ENCODE peak calls at places on chromosomes 4 and X, in six cellular contexts. K, F, U, Z, L and I are unnamed samples.

GRCh38 chr4:3702551-3703221 is 63.5 kb upstream of the ADRA2C start:
- ATAC-seq in K (no peak), L (no peak), U (no peak), Z (no peak), F (no peak), I (no peak)

GRCh38 chr4:108838451-108838850 is 75.6 kb upstream of the ETNPPL start:
- ATAC-seq in K (no peak), F (no peak), L (no peak), U (no peak), Z (no peak), I (no peak)

GRCh38 chrX:154529206-154529612 is 13.2 kb upstream of the FAM3A start:
- ATAC-seq in F (peak; percentile 44), U (peak; percentile 55), K (no peak), L (no peak), Z (no peak), I (no peak)

GRCh38 chr4:125750827-125751466 is 436.2 kb downstream of the FAT4 start:
- ATAC-seq in U (peak; percentile 94), F (peak; percentile 98), K (no peak), Z (peak; percentile 78), L (no peak), I (peak; percentile 34)

GRCh38 chrX:16970977-16971376 is 24.5 kb downstream of the REPS2 start:
- ATAC-seq in Z (no peak), F (no peak), K (peak; percentile 83), L (no peak), U (no peak), I (no peak)

GRCh38 chr4:107896651-107897050 is 34.7 kb upstream of the CYP2U1 start:
- ATAC-seq in F (no peak), L (no peak), Z (no peak), K (no peak), U (no peak), I (no peak)

GRCh38 chr4:26782830-26783202 is 77.8 kb upstream of the STIM2 start:
- ATAC-seq in F (no peak), Z (no peak), U (no peak), L (no peak), K (no peak), I (no peak)

GRCh38 chrX:28920141-28920540 is 332.9 kb downstream of the IL1RAPL1 start:
- ATAC-seq in L (no peak), U (no peak), Z (no peak), K (no peak), F (no peak), I (no peak)

GRCh38 chr4:68267433-68267944 is 22.0 kb upstream of the TMPRSS11B start:
- ATAC-seq in K (no peak), U (no peak), Z (no peak), L (no peak), F (no peak), I (no peak)

GRCh38 chrX:46953597-46953996 is 41.4 kb downstream of the JADE3 start:
- ATAC-seq in U (peak; percentile 82), K (peak; percentile 76), Z (no peak), L (no peak), F (peak; percentile 70), I (no peak)

GRCh38 chr4:15373363-15373762 is 54.5 kb upstream of the C1QTNF7 start:
- ATAC-seq in F (no peak), L (no peak), K (no peak), U (no peak), Z (no peak), I (no peak)

GRCh38 chr4:37682701-37683401 is 3.3 kb downstream of the RELL1 start:
- ATAC-seq in L (no peak), K (peak; percentile 50), F (no peak), Z (no peak), U (peak; percentile 29), I (no peak)

GRCh38 chrX:45150821-45151220 is 49.9 kb downstream of the DIPK2B start:
- ATAC-seq in Z (no peak), U (no peak), L (no peak), F (no peak), K (no peak), I (no peak)

GRCh38 chr4:183989471-183989870 is 84.4 kb downstream of the STOX2 start:
- ATAC-seq in U (no peak), L (no peak), K (no peak), Z (no peak), F (no peak), I (no peak)

GRCh38 chr4:185535818-185536729 is 767 bp upstream of the PDLIM3 start:
- ATAC-seq in F (peak; percentile 42), L (peak; percentile 59), U (peak; percentile 15), Z (no peak), K (no peak), I (peak; percentile 76)

GRCh38 chr4:115720611-115721010 is 607.2 kb upstream of the NDST4 start:
- ATAC-seq in K (no peak), U (no peak), F (no peak), L (no peak), Z (no peak), I (no peak)

GRCh38 chr4:13903061-13903460 is 275.5 kb upstream of the BOD1L1 start:
- ATAC-seq in Z (no peak), K (no peak), F (no peak), L (no peak), U (no peak), I (no peak)
- H3K4me1 ChIP-seq in Z (peaks cover 7% of the 10 kb centered on the region), K (no peaks in the 10 kb centered on the region), F (no peaks in the 10 kb centered on the region), L (no peaks in the 10 kb centered on the region), U (peaks cover 10% of the 10 kb centered on the region), I (no peaks in the 10 kb centered on the region)

DNA sequence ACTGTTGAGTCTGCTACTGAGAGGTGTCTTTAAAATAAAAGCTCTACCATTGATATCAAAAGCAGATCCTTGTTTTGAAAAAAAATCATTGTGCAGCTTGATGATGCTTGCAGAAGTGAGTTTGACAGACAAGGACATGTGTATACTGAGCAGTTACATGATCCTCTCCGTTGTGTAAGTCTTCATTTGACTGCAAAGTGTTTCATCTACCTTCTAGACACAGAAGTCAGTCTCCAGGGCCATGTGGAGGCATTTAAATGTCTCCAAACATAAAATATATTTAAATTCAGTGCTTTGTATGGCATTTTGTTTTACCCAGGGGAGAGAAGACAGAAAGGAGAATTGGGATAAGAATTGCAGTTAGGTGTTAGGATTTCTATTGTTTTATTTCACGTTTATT is 107.8 kb upstream of the MYOZ2 start:
- ATAC-seq in K (no peak), L (no peak), U (no peak), F (no peak), Z (no peak), I (no peak)
- TF ChIP-seq POLR2AphosphoS5 in K (no peak), L (no peak), U (no peak), F (no peak), Z (no peak), I (peak; percentile 78)

DNA sequence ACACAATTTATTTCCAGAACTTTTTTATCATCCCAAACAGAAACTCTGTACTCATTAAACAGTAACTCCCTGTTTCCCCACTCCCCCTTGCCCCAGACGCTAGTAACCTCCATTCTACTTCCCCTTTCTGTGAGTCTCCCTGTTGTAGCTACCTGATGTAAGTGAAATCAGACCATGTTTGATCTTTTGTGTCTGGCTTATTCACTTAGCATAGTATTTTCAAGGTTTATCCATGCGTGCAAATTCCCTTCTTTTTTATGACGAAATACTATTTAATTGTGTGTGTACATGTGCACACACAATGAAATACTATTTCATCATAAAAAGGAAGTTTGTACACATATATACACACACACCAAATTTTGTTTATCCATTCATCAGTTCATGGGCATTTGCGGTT is 5.2 kb downstream of the PKD2 start:
- ATAC-seq in U (no peak), K (peak; percentile 76), Z (no peak), L (no peak), F (no peak), I (no peak)
- H3K4me1 ChIP-seq in U (peaks cover 54% of the 10 kb centered on the region), K (peaks cover 15% of the 10 kb centered on the region), Z (peaks cover 14% of the 10 kb centered on the region), L (peaks cover 7% of the 10 kb centered on the region), F (peaks cover 7% of the 10 kb centered on the region), I (peaks cover 92% of the 10 kb centered on the region)

GRCh38 chr4:13656569-13656988 is 29.1 kb upstream of the BOD1L1 start:
- ATAC-seq in Z (no peak), F (no peak), U (no peak), L (no peak), K (peak; percentile 20), I (no peak)

GRCh38 chr4:13657016-13657415 is 29.5 kb upstream of the BOD1L1 start:
- ATAC-seq in F (no peak), K (no peak), Z (no peak), L (no peak), U (no peak), I (no peak)

GRCh38 chr4:13654158-13654797 is 26.8 kb upstream of the BOD1L1 start:
- ATAC-seq in K (peak; percentile 98), U (peak; percentile 98), Z (peak; percentile 96), L (peak; percentile 94), F (peak; percentile 94), I (peak; percentile 86)

GRCh38 chr4:13653356-13653755 is 25.8 kb upstream of the BOD1L1 start:
- ATAC-seq in K (no peak), F (no peak), L (no peak), U (no peak), Z (no peak), I (no peak)
- TF ChIP-seq POLR2AphosphoS5 in K (no peak), F (no peak), L (no peak), U (no peak), Z (no peak), I (no peak)